ENCODE peak calls at places on chromosomes 12 and 14, in ten cellular contexts. D is endodermal cell, Y is H9, J is Panc1, M is WTC11, K is fibroblast of pulmonary artery, N is fibroblast of lung, O is activated B cell treated with CpG ODN at 0.5 μM for 24 hours, H is psoas muscle, F is esophagus squamous epithelium. R is an unnamed sample.

GRCh38 chr14:53601409-53601808 is 355.2 kb downstream of the BMP4 start:
- DNase-seq in N (no peak), J (no peak), D (peak), M (no peak), K (no peak), F (no peak), O (no peak), Y (no peak), H (no peak), R (no peak)

GRCh38 chr12:69345742-69346141 is 2.4 kb upstream of the LYZ start:
- DNase-seq in Y (no peak), N (no peak), J (no peak), D (no peak), F (no peak), H (no peak), K (no peak), M (no peak), O (no peak), R (no peak)

GRCh38 chr14:79193689-79194477 is 1017.4 kb downstream of the DIO2 start:
- DNase-seq in D (no peak), O (no peak), K (no peak), N (no peak), H (no peak), J (no peak), M (no peak), Y (no peak), F (no peak), R (no peak)

GRCh38 chr12:25438638-25439037 is 114.4 kb downstream of the LMNTD1 start:
- DNase-seq in Y (no peak), H (no peak), J (no peak), F (no peak), D (no peak), O (no peak), M (no peak), K (peak), N (peak), R (no peak)

GRCh38 chr12:3803865-3804472 is 51.1 kb upstream of the CRACR2A start:
- DNase-seq in Y (peak), N (peak), H (peak), M (peak), F (no peak), J (peak), K (peak), O (peak), D (peak), R (peak)

GRCh38 chr12:69388371-69388770 is 28.8 kb downstream of the YEATS4 start:
- DNase-seq in D (no peak), H (no peak), N (peak), K (peak), M (no peak), Y (no peak), J (no peak), O (no peak), F (no peak), R (no peak)

GRCh38 chr12:95253386-95253785 is 35.8 kb downstream of the VEZT start:
- DNase-seq in F (no peak), M (no peak), H (no peak), O (no peak), Y (no peak), J (no peak), K (no peak), D (no peak), N (no peak), R (no peak)

GRCh38 chr14:73489481-73490175 is 1.1 kb upstream of the RIOX1 start:
- DNase-seq in M (no peak), H (no peak), N (no peak), Y (no peak), K (no peak), J (no peak), D (no peak), F (no peak), O (no peak), R (no peak)

GRCh38 chr14:22556021-22556989 is 32.7 kb downstream of the DAD1 start:
- DNase-seq in Y (no peak), F (peak), J (no peak), H (peak), M (no peak), N (peak), D (no peak), K (peak), O (peak), R (peak)

GRCh38 chr12:18849080-18849479 is 111.2 kb downstream of the CAPZA3 start:
- DNase-seq in O (no peak), Y (no peak), K (no peak), H (no peak), D (no peak), F (no peak), J (no peak), M (no peak), N (peak), R (no peak)

GRCh38 chr14:75372260-75372659 is 55.6 kb upstream of the JDP2 start:
- DNase-seq in N (peak), D (no peak), O (no peak), J (no peak), H (peak), M (no peak), K (peak), Y (no peak), F (no peak), R (no peak)

GRCh38 chr12:26062566-26062965 is 62.3 kb downstream of the BHLHE41 start:
- DNase-seq in Y (no peak), D (no peak), K (peak), O (no peak), F (no peak), N (peak), M (no peak), H (no peak), J (no peak), R (no peak)

GRCh38 chr12:87967871-87968270 is 61.3 kb downstream of the C12orf50 start:
- DNase-seq in D (no peak), N (no peak), M (no peak), J (no peak), O (no peak), Y (no peak), H (no peak), K (peak), F (no peak), R (no peak)

GRCh38 chr12:104520242-104520900 is 63.6 kb downstream of the CHST11 start:
- DNase-seq in N (no peak), Y (no peak), M (no peak), J (no peak), D (no peak), F (no peak), O (peak), K (peak), H (no peak), R (no peak)

GRCh38 chr12:51874013-51874412 is 13.9 kb upstream of the ANKRD33 start:
- DNase-seq in M (no peak), O (no peak), H (peak), N (peak), F (no peak), D (no peak), Y (no peak), K (no peak), J (no peak), R (no peak)

GRCh38 chr12:100216337-100216736 is 15.7 kb downstream of the ACTR6 start:
- DNase-seq in N (no peak), K (no peak), H (no peak), J (no peak), Y (no peak), O (no peak), M (no peak), F (no peak), D (no peak), R (no peak)

GRCh38 chr14:104368751-104369100 is 210.8 kb upstream of the C14orf180 start:
- DNase-seq in D (no peak), M (no peak), K (no peak), H (no peak), J (no peak), F (no peak), N (no peak), O (no peak), Y (no peak), R (no peak)

GRCh38 chr14:104369208-104369607 is 210.4 kb upstream of the C14orf180 start:
- DNase-seq in K (no peak), M (no peak), F (no peak), D (no peak), N (no peak), H (no peak), O (no peak), J (no peak), Y (no peak), R (no peak)

GRCh38 chr14:104371031-104371430 is 208.5 kb upstream of the C14orf180 start:
- DNase-seq in N (no peak), O (no peak), M (no peak), Y (no peak), F (no peak), H (no peak), K (no peak), J (no peak), D (no peak), R (no peak)

GRCh38 chr14:104371917-104372316 is 207.6 kb upstream of the C14orf180 start:
- DNase-seq in M (no peak), N (no peak), D (no peak), J (no peak), O (no peak), H (peak), Y (no peak), K (no peak), F (no peak), R (no peak)

GRCh38 chr14:104370256-104370870 is 209.2 kb upstream of the C14orf180 start:
- DNase-seq in H (peak), Y (peak), N (no peak), M (peak), K (no peak), F (no peak), D (peak), J (no peak), O (no peak), R (no peak)
- TF ChIP-seq CTCF in H (peak), Y (peak), N (no peak), M (no peak), K (no peak), F (peak), D (peak), J (peak), O (no peak), R (no peak)

DNA sequence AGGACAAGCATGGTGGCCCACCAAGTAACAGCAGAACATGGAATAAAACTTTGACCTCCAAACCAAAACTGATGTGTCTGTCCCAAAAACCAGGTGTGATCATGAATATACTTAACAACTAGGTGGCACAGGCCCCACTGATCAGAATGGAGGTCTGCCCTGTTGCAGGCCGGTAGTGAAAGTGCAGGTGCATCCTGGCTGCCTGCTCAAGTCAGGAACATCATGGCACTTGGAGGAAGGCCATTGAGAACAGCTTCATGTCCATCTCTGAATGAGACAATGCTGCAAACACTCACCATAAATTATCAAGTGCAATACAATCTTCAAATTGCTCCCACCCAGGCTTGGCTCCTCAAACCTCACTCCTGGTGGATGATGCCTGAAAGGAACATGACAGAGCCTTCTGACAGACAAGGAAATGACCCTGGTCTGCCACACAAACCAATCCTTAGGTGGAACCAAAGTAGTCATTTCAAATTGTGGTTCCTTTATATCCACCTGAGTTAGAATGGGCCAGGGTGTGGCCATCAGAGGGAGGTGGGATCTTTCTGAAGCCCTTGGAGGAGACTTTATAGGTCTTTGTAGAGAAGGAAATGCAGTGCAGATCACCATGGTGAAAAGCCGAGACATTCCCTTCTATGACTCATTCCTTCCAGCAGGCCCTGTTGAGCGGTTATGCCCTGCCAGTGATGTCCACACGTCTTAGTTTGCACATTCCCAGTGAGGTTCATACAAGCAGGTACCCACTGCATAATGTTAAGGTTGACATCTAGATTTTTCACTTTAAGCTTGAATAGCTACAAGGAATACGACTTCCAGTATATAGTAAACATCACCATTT is 36.0 kb downstream of the EGLN3 start:
- DNase-seq in O (no peak), K (peak), H (no peak), Y (no peak), J (no peak), M (no peak), D (peak), N (peak), F (no peak), R (no peak)
- TF ChIP-seq CTCF in O (no peak), K (peak), H (no peak), Y (no peak), J (no peak), M (no peak), D (no peak), N (no peak), F (no peak), R (no peak)

GRCh38 chr12:46825526-46826414 is at the start of gene SLC38A4:
- DNase-seq in Y (peak), D (peak), H (peak), O (no peak), M (peak), F (no peak), K (peak), J (no peak), N (peak), R (no peak)
- TF ChIP-seq CTCF in Y (peak), D (peak), H (no peak), O (no peak), M (no peak), F (no peak), K (peak), J (peak), N (peak), R (no peak)

GRCh38 chr14:56117765-56118610 is at the start of gene PELI2:
- DNase-seq in J (no peak), O (peak), D (peak), H (peak), N (peak), Y (peak), K (peak), M (peak), F (peak), R (peak)
- TF ChIP-seq CTCF in J (no peak), O (no peak), D (peak), H (no peak), N (no peak), Y (peak), K (no peak), M (no peak), F (peak), R (no peak)

DNA sequence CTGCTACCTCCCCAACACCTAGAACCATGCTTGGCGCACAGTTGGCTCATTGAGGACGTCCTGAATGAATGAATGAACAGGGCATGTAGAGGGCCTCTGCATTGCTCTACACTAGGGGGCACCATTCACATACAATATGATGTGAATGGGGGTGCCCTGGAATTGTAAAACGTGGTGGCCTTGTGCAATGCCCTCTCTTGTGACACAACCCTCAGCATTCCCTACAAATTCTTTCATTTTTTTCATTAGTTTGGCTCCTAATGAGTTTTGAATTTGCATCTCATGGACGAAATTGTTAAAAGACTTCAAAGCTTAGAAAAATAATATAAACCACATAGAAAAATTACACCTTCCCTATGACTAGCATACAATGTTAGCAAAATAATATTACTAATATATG is 2.3 kb upstream of the DIO2 start:
- DNase-seq in Y (peak), O (no peak), N (peak), F (no peak), D (peak), M (peak), H (no peak), K (peak), J (no peak), R (no peak)
- TF ChIP-seq CTCF in Y (peak), O (no peak), N (peak), F (peak), D (peak), M (peak), H (no peak), K (peak), J (peak), R (no peak)

GRCh38 chr12:118034429-118035193 is 18.1 kb downstream of the RFC5 start:
- DNase-seq in F (no peak), K (peak), O (no peak), D (peak), M (peak), N (peak), J (no peak), Y (peak), H (no peak), R (no peak)

GRCh38 chr12:118033331-118033730 is 16.8 kb downstream of the RFC5 start:
- DNase-seq in F (no peak), N (no peak), K (peak), H (no peak), Y (no peak), D (no peak), M (no peak), J (no peak), O (no peak), R (no peak)

GRCh38 chr12:118033902-118034301 is 17.4 kb downstream of the RFC5 start:
- DNase-seq in N (no peak), J (no peak), M (no peak), K (no peak), H (no peak), O (no peak), F (no peak), Y (no peak), D (no peak), R (no peak)

GRCh38 chr12:118036672-118037411 is 20.3 kb downstream of the RFC5 start:
- DNase-seq in F (no peak), N (no peak), M (no peak), O (no peak), K (no peak), J (no peak), H (no peak), D (no peak), Y (no peak), R (no peak)

DNA sequence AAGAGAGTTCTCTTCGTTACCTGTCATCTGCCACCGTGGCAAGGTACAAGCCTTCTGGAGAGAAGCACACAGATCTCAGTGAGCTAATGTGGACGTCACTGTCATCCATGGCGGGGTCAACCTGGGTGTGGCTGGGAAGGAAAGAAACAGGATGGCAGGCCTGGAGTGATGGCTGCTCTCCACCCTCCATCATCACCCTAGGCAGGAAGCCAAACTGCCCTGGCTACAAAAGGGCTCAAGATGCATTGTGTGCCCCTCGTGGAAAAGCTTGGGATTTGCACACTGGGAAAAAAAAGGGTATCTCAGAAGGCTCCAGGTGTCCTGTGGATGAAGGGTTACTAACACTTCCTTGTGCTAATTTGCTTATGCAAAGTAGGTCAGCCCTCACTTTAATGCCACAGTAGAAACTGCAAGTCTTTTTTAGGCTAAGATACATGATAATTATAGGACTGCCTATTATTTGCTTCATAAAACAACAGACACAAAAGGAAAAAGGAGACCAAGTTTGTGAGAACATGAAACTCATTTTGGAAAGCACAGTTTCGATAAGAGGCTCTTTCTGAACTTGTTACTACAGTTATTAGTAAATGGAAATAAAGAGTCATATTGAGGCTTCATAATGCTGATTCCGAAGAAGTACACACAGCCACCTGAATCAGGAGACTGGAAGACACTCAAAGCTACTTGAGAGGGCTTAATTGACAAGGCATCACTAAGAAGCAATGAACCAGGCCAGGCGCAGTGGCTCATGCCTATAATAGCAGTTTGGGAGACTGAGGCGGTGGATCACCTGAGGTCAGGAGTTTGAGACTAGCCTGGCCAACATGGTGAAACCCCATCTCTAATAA is 18.9 kb downstream of the RFC5 start:
- DNase-seq in D (peak), F (no peak), J (no peak), K (peak), Y (peak), O (no peak), M (no peak), H (no peak), N (peak), R (no peak)
- TF ChIP-seq CTCF in D (no peak), F (no peak), J (no peak), K (peak), Y (peak), O (no peak), M (no peak), H (no peak), N (peak), R (no peak)

DNA sequence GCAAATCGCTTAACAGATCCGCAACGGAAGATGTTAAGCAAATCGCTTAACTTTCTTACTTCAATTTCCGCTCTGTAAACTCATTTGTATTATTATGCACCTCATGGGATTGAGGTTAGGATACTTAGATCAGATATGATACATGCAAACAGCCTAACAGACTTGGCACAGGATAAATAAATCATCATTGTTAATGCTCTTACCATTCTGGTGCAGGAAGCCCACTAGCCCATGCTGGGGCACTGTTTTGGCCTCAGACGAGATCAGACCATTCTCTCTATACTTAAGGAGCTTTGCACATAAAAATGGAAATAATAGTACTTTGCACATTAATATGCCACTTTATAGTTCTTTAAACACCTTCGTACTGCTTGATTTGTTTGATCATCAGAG is 445 bp downstream of the NCAPD2 start:
- DNase-seq in F (no peak), H (no peak), D (no peak), Y (no peak), N (no peak), J (no peak), M (no peak), K (no peak), O (no peak), R (no peak)
- TF ChIP-seq CTCF in F (no peak), H (no peak), D (peak), Y (peak), N (no peak), J (no peak), M (no peak), K (peak), O (no peak), R (no peak)

R was measured in CD14-positive monocyte.